ENCODE peak calls at places on chromosomes 16 and 17, in five cellular contexts. U is mucosa of gallbladder, T is NCI-H2029, H is NCI-H748 treated with DMSO at 0.1 percent for 48 hours, F is NCI-H1048. P is an unnamed sample.

GRCh38 chr16:82504811-82505210 is 122.0 kb upstream of the CDH13 start:
- DNase-seq in U (peak), F (no peak), T (no peak), H (no peak), P (no peak)

GRCh38 chr17:28527859-28528258 is 21.7 kb downstream of the FOXN1 start:
- DNase-seq in F (no peak), H (no peak), U (peak), T (no peak), P (no peak)

GRCh38 chr17:50614471-50615051 is 20.1 kb upstream of the ABCC3 start:
- DNase-seq in T (no peak), H (no peak), F (no peak), U (no peak), P (no peak)

GRCh38 chr17:74042744-74043486 is 160.6 kb upstream of the RPL38 start:
- DNase-seq in T (peak), U (peak), H (no peak), F (no peak), P (no peak)

GRCh38 chr17:78925234-78925633 is at the start of gene TIMP2:
- DNase-seq in T (peak), H (peak), U (peak), F (peak), P (peak)

GRCh38 chr17:35849469-35850348 is 19.0 kb downstream of the HEATR9 start:
- DNase-seq in H (peak), F (peak), U (peak), T (peak), P (peak)

GRCh38 chr16:17313085-17313611 is 157.6 kb downstream of the XYLT1 start:
- DNase-seq in F (no peak), T (peak), U (peak), H (no peak), P (no peak)

GRCh38 chr17:66716236-66717026 is 118.5 kb upstream of the CACNG5 start:
- DNase-seq in F (no peak), U (no peak), T (no peak), H (peak), P (peak)

GRCh38 chr16:81636298-81636960 is 142.7 kb upstream of the PLCG2 start:
- DNase-seq in U (no peak), F (no peak), H (no peak), T (no peak), P (no peak)

P was measured in NCI-H2227 treated with DMSO at 0.1 percent for 48 hours.